ENCODE peak calls at places on chromosomes 12 and 14, in seven cellular contexts. One of them, this sample, is unnamed.

GRCh38 chr12:108629824-108630476 is 3.7 kb downstream of the SELPLG start:
- DNase-seq in HS-27A: peak; percentile 55
- DNase-seq in stimulated activated CD4-positive, alpha-beta T cell treated with anti-CD3 and anti-CD28 coated beads, Interleukin-1b, Interleukin-23, amount 100 ng/mL, for 1 hour: no peak
- DNase-seq in fibroblast of gingiva: peak; percentile 71
- DNase-seq in fibroblast of mammary gland: peak; percentile 88
- DNase-seq in AML-193: peak; percentile 39
- DNase-seq in activated T-helper 1 cell treated with Interleukin-2 at 50 U/mL for 16 hours: no peak
- DNase-seq in this sample: no peak

GRCh38 chr14:61090432-61091216 is 109.6 kb downstream of the SLC38A6 start:
- DNase-seq in HS-27A: no peak
- DNase-seq in stimulated activated CD4-positive, alpha-beta T cell treated with anti-CD3 and anti-CD28 coated beads, Interleukin-1b, Interleukin-23, amount 100 ng/mL, for 1 hour: no peak
- DNase-seq in fibroblast of gingiva: peak; percentile 59
- DNase-seq in fibroblast of mammary gland: no peak
- DNase-seq in AML-193: no peak
- DNase-seq in activated T-helper 1 cell treated with Interleukin-2 at 50 U/mL for 16 hours: no peak
- DNase-seq in this sample: no peak

GRCh38 chr14:75274045-75274898 is 4.4 kb upstream of the FOS start:
- DNase-seq in HS-27A: no peak
- DNase-seq in stimulated activated CD4-positive, alpha-beta T cell treated with anti-CD3 and anti-CD28 coated beads, Interleukin-1b, Interleukin-23, amount 100 ng/mL, for 1 hour: no peak
- DNase-seq in fibroblast of gingiva: no peak
- DNase-seq in fibroblast of mammary gland: no peak
- DNase-seq in AML-193: no peak
- DNase-seq in activated T-helper 1 cell treated with Interleukin-2 at 50 U/mL for 16 hours: no peak
- DNase-seq in this sample: no peak

GRCh38 chr12:52427083-52427482 is 7.1 kb downstream of the KRT75 start:
- DNase-seq in HS-27A: no peak
- DNase-seq in stimulated activated CD4-positive, alpha-beta T cell treated with anti-CD3 and anti-CD28 coated beads, Interleukin-1b, Interleukin-23, amount 100 ng/mL, for 1 hour: no peak
- DNase-seq in fibroblast of gingiva: no peak
- DNase-seq in fibroblast of mammary gland: no peak
- DNase-seq in AML-193: no peak
- DNase-seq in activated T-helper 1 cell treated with Interleukin-2 at 50 U/mL for 16 hours: no peak
- DNase-seq in this sample: no peak

GRCh38 chr12:40330180-40330579 is 105.4 kb downstream of the LRRK2 start:
- DNase-seq in HS-27A: no peak
- DNase-seq in stimulated activated CD4-positive, alpha-beta T cell treated with anti-CD3 and anti-CD28 coated beads, Interleukin-1b, Interleukin-23, amount 100 ng/mL, for 1 hour: no peak
- DNase-seq in fibroblast of gingiva: no peak
- DNase-seq in fibroblast of mammary gland: no peak
- DNase-seq in AML-193: no peak
- DNase-seq in activated T-helper 1 cell treated with Interleukin-2 at 50 U/mL for 16 hours: no peak
- DNase-seq in this sample: no peak

GRCh38 chr14:80425686-80426085 is 214.4 kb upstream of the DIO2 start:
- DNase-seq in HS-27A: peak; percentile 97
- DNase-seq in stimulated activated CD4-positive, alpha-beta T cell treated with anti-CD3 and anti-CD28 coated beads, Interleukin-1b, Interleukin-23, amount 100 ng/mL, for 1 hour: no peak
- DNase-seq in fibroblast of gingiva: peak; percentile 67
- DNase-seq in fibroblast of mammary gland: peak; percentile 91
- DNase-seq in AML-193: no peak
- DNase-seq in activated T-helper 1 cell treated with Interleukin-2 at 50 U/mL for 16 hours: no peak
- DNase-seq in this sample: no peak

GRCh38 chr12:19036673-19037357 is 92.7 kb upstream of the PLEKHA5 start:
- DNase-seq in HS-27A: no peak
- DNase-seq in stimulated activated CD4-positive, alpha-beta T cell treated with anti-CD3 and anti-CD28 coated beads, Interleukin-1b, Interleukin-23, amount 100 ng/mL, for 1 hour: no peak
- DNase-seq in fibroblast of gingiva: no peak
- DNase-seq in fibroblast of mammary gland: no peak
- DNase-seq in AML-193: no peak
- DNase-seq in activated T-helper 1 cell treated with Interleukin-2 at 50 U/mL for 16 hours: no peak
- DNase-seq in this sample: no peak

GRCh38 chr14:90159688-90160087 is 96.7 kb upstream of the PSMC1 start:
- DNase-seq in HS-27A: no peak
- DNase-seq in stimulated activated CD4-positive, alpha-beta T cell treated with anti-CD3 and anti-CD28 coated beads, Interleukin-1b, Interleukin-23, amount 100 ng/mL, for 1 hour: no peak
- DNase-seq in fibroblast of gingiva: no peak
- DNase-seq in fibroblast of mammary gland: no peak
- DNase-seq in AML-193: no peak
- DNase-seq in activated T-helper 1 cell treated with Interleukin-2 at 50 U/mL for 16 hours: no peak
- DNase-seq in this sample: no peak

GRCh38 chr12:54381136-54381535 is 3.4 kb downstream of the ZNF385A start:
- DNase-seq in HS-27A: no peak
- DNase-seq in stimulated activated CD4-positive, alpha-beta T cell treated with anti-CD3 and anti-CD28 coated beads, Interleukin-1b, Interleukin-23, amount 100 ng/mL, for 1 hour: no peak
- DNase-seq in fibroblast of gingiva: no peak
- DNase-seq in fibroblast of mammary gland: no peak
- DNase-seq in AML-193: no peak
- DNase-seq in activated T-helper 1 cell treated with Interleukin-2 at 50 U/mL for 16 hours: no peak
- DNase-seq in this sample: no peak

GRCh38 chr12:122870163-122870842 is 25.6 kb downstream of the VPS37B start:
- DNase-seq in HS-27A: no peak
- DNase-seq in stimulated activated CD4-positive, alpha-beta T cell treated with anti-CD3 and anti-CD28 coated beads, Interleukin-1b, Interleukin-23, amount 100 ng/mL, for 1 hour: no peak
- DNase-seq in fibroblast of gingiva: no peak
- DNase-seq in fibroblast of mammary gland: no peak
- DNase-seq in AML-193: no peak
- DNase-seq in activated T-helper 1 cell treated with Interleukin-2 at 50 U/mL for 16 hours: no peak
- DNase-seq in this sample: no peak

GRCh38 chr14:100590726-100591452 is 3.7 kb upstream of the BEGAIN start:
- DNase-seq in HS-27A: no peak
- DNase-seq in stimulated activated CD4-positive, alpha-beta T cell treated with anti-CD3 and anti-CD28 coated beads, Interleukin-1b, Interleukin-23, amount 100 ng/mL, for 1 hour: no peak
- DNase-seq in fibroblast of gingiva: no peak
- DNase-seq in fibroblast of mammary gland: no peak
- DNase-seq in AML-193: no peak
- DNase-seq in activated T-helper 1 cell treated with Interleukin-2 at 50 U/mL for 16 hours: no peak
- DNase-seq in this sample: no peak

GRCh38 chr14:31205681-31206535 is 1.7 kb downstream of the HECTD1 start:
- DNase-seq in HS-27A: no peak
- DNase-seq in stimulated activated CD4-positive, alpha-beta T cell treated with anti-CD3 and anti-CD28 coated beads, Interleukin-1b, Interleukin-23, amount 100 ng/mL, for 1 hour: no peak
- DNase-seq in fibroblast of gingiva: peak; percentile 89
- DNase-seq in fibroblast of mammary gland: peak; percentile 90
- DNase-seq in AML-193: peak; percentile 18
- DNase-seq in activated T-helper 1 cell treated with Interleukin-2 at 50 U/mL for 16 hours: no peak
- DNase-seq in this sample: no peak